ENCODE peak calls at places on chromosomes 7 and 10, in nine cellular contexts. One of them, this sample, is unnamed.

GRCh38 chr10:44030681-44031080 is 354.2 kb downstream of the CXCL12 start:
- DNase-seq in SK-N-SH: no peak
- DNase-seq in OCI-LY7: no peak
- DNase-seq in PC-3: no peak
- DNase-seq in hepatocyte: no peak
- DNase-seq in HCT116: no peak
- DNase-seq in GM23248: no peak
- DNase-seq in neural progenitor cell: no peak
- DNase-seq in MM.1S: no peak
- DNase-seq in this sample: no peak

GRCh38 chr7:8499128-8499527 is 65.7 kb downstream of the NXPH1 start:
- DNase-seq in SK-N-SH: no peak
- DNase-seq in OCI-LY7: no peak
- DNase-seq in PC-3: no peak
- DNase-seq in hepatocyte: no peak
- DNase-seq in HCT116: no peak
- DNase-seq in GM23248: no peak
- DNase-seq in neural progenitor cell: no peak
- DNase-seq in MM.1S: no peak
- DNase-seq in this sample: no peak

GRCh38 chr10:93398528-93398927 is 83.6 kb downstream of the MYOF start:
- DNase-seq in SK-N-SH: no peak
- DNase-seq in OCI-LY7: no peak
- DNase-seq in PC-3: no peak
- DNase-seq in hepatocyte: no peak
- DNase-seq in HCT116: no peak
- DNase-seq in GM23248: no peak
- DNase-seq in neural progenitor cell: no peak
- DNase-seq in MM.1S: no peak
- DNase-seq in this sample: no peak

GRCh38 chr10:100847440-100847839 is 65.3 kb upstream of the SLF2 start:
- DNase-seq in SK-N-SH: no peak
- DNase-seq in OCI-LY7: no peak
- DNase-seq in PC-3: peak
- DNase-seq in hepatocyte: no peak
- DNase-seq in HCT116: peak
- DNase-seq in GM23248: peak
- DNase-seq in neural progenitor cell: no peak
- DNase-seq in MM.1S: no peak
- DNase-seq in this sample: no peak

GRCh38 chr7:1933066-1933835 is 263.2 kb downstream of the ELFN1 start:
- DNase-seq in SK-N-SH: no peak
- DNase-seq in OCI-LY7: no peak
- DNase-seq in PC-3: no peak
- DNase-seq in hepatocyte: no peak
- DNase-seq in HCT116: no peak
- DNase-seq in GM23248: no peak
- DNase-seq in neural progenitor cell: no peak
- DNase-seq in MM.1S: no peak
- DNase-seq in this sample: no peak

GRCh38 chr7:150781016-150781415 is 19.1 kb downstream of the TMEM176B start:
- DNase-seq in SK-N-SH: no peak
- DNase-seq in OCI-LY7: no peak
- DNase-seq in PC-3: no peak
- DNase-seq in hepatocyte: no peak
- DNase-seq in HCT116: no peak
- DNase-seq in GM23248: peak
- DNase-seq in neural progenitor cell: no peak
- DNase-seq in MM.1S: no peak
- DNase-seq in this sample: no peak

GRCh38 chr10:6097063-6097462 is 8.2 kb downstream of the RBM17 start:
- DNase-seq in SK-N-SH: no peak
- DNase-seq in OCI-LY7: no peak
- DNase-seq in PC-3: no peak
- DNase-seq in hepatocyte: no peak
- DNase-seq in HCT116: no peak
- DNase-seq in GM23248: no peak
- DNase-seq in neural progenitor cell: no peak
- DNase-seq in MM.1S: no peak
- DNase-seq in this sample: peak

GRCh38 chr10:130464426-130464825 is 328.2 kb downstream of the GLRX3 start:
- DNase-seq in SK-N-SH: no peak
- DNase-seq in OCI-LY7: no peak
- DNase-seq in PC-3: no peak
- DNase-seq in hepatocyte: no peak
- DNase-seq in HCT116: no peak
- DNase-seq in GM23248: no peak
- DNase-seq in neural progenitor cell: no peak
- DNase-seq in MM.1S: no peak
- DNase-seq in this sample: no peak

GRCh38 chr10:86974484-86974883 is 6.2 kb downstream of the ADIRF start:
- DNase-seq in SK-N-SH: no peak
- DNase-seq in OCI-LY7: no peak
- DNase-seq in PC-3: peak
- DNase-seq in hepatocyte: peak
- DNase-seq in HCT116: no peak
- DNase-seq in GM23248: no peak
- DNase-seq in neural progenitor cell: no peak
- DNase-seq in MM.1S: no peak
- DNase-seq in this sample: no peak

GRCh38 chr10:31112961-31113360 is 81.3 kb upstream of the ZNF438 start:
- DNase-seq in SK-N-SH: no peak
- DNase-seq in OCI-LY7: no peak
- DNase-seq in PC-3: no peak
- DNase-seq in hepatocyte: no peak
- DNase-seq in HCT116: no peak
- DNase-seq in GM23248: peak
- DNase-seq in neural progenitor cell: no peak
- DNase-seq in MM.1S: no peak
- DNase-seq in this sample: no peak

GRCh38 chr10:30435068-30435422 is 1.1 kb downstream of the MAP3K8 start:
- DNase-seq in SK-N-SH: no peak
- DNase-seq in OCI-LY7: no peak
- DNase-seq in PC-3: no peak
- DNase-seq in hepatocyte: peak
- DNase-seq in HCT116: no peak
- DNase-seq in GM23248: peak
- DNase-seq in neural progenitor cell: peak
- DNase-seq in MM.1S: peak
- DNase-seq in this sample: no peak

GRCh38 chr7:76155938-76156337 is 45.8 kb upstream of the SRRM3 start:
- DNase-seq in SK-N-SH: no peak
- DNase-seq in OCI-LY7: no peak
- DNase-seq in PC-3: no peak
- DNase-seq in hepatocyte: peak
- DNase-seq in HCT116: no peak
- DNase-seq in GM23248: peak
- DNase-seq in neural progenitor cell: no peak
- DNase-seq in MM.1S: no peak
- DNase-seq in this sample: no peak

GRCh38 chr10:74855027-74855426 is 28.6 kb downstream of the KAT6B start:
- DNase-seq in SK-N-SH: peak
- DNase-seq in OCI-LY7: peak
- DNase-seq in PC-3: no peak
- DNase-seq in hepatocyte: no peak
- DNase-seq in HCT116: no peak
- DNase-seq in GM23248: peak
- DNase-seq in neural progenitor cell: no peak
- DNase-seq in MM.1S: peak
- DNase-seq in this sample: no peak

GRCh38 chr7:130853503-130854279 is 119.7 kb upstream of the KLF14 start:
- DNase-seq in SK-N-SH: no peak
- DNase-seq in OCI-LY7: no peak
- DNase-seq in PC-3: peak
- DNase-seq in hepatocyte: no peak
- DNase-seq in HCT116: peak
- DNase-seq in GM23248: peak
- DNase-seq in neural progenitor cell: no peak
- DNase-seq in MM.1S: no peak
- DNase-seq in this sample: no peak
- TF ChIP-seq EZH2phosphoT487 in SK-N-SH: no peak
- TF ChIP-seq EZH2phosphoT487 in OCI-LY7: no peak
- TF ChIP-seq EZH2phosphoT487 in PC-3: no peak
- TF ChIP-seq EZH2phosphoT487 in hepatocyte: no peak
- TF ChIP-seq EZH2phosphoT487 in HCT116: no peak
- TF ChIP-seq EZH2phosphoT487 in GM23248: no peak
- TF ChIP-seq EZH2phosphoT487 in neural progenitor cell: no peak
- TF ChIP-seq EZH2phosphoT487 in MM.1S: no peak
- TF ChIP-seq EZH2phosphoT487 in this sample: no peak

GRCh38 chr7:131108212-131108980 is 219.3 kb upstream of the MKLN1 start:
- DNase-seq in SK-N-SH: no peak
- DNase-seq in OCI-LY7: peak
- DNase-seq in PC-3: peak
- DNase-seq in hepatocyte: no peak
- DNase-seq in HCT116: no peak
- DNase-seq in GM23248: peak
- DNase-seq in neural progenitor cell: no peak
- DNase-seq in MM.1S: peak
- DNase-seq in this sample: no peak
- TF ChIP-seq EZH2phosphoT487 in SK-N-SH: no peak
- TF ChIP-seq EZH2phosphoT487 in OCI-LY7: no peak
- TF ChIP-seq EZH2phosphoT487 in PC-3: no peak
- TF ChIP-seq EZH2phosphoT487 in hepatocyte: no peak
- TF ChIP-seq EZH2phosphoT487 in HCT116: no peak
- TF ChIP-seq EZH2phosphoT487 in GM23248: peak
- TF ChIP-seq EZH2phosphoT487 in neural progenitor cell: peak
- TF ChIP-seq EZH2phosphoT487 in MM.1S: no peak
- TF ChIP-seq EZH2phosphoT487 in this sample: no peak

DNA sequence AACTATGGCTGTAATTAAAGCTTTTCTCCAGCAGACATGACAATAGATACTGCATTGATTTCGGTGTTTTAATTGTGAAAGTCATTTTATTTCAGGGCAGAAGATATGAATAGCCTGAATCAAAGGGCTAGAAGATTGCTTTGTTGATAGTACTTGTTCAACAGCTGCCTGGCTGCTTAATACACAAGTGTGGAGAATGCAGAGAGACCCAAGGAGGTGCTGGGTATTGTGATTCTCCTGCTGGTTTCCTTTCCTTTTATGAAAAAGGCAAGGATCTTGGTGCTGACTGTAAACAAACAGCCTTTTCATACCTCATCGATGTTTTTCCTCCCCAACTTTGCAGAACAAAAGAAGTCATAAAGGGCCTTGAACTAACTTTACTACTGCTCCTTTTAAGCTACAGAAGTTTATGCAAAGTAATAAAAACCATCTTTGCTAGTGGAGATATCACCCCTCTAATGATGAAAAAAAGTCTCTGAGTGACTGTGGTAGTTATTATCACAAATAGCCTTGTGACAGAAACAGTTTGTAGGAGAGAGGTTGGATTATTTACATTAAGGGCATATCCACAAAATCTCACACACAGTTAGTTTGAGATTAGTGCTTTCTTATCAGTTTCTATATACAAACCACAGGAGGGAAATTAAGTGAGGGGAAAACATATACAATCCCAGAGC is 800.0 kb downstream of the LRMDA start:
- DNase-seq in SK-N-SH: no peak
- DNase-seq in OCI-LY7: no peak
- DNase-seq in PC-3: no peak
- DNase-seq in hepatocyte: no peak
- DNase-seq in HCT116: no peak
- DNase-seq in GM23248: no peak
- DNase-seq in neural progenitor cell: peak
- DNase-seq in MM.1S: no peak
- DNase-seq in this sample: peak
- TF ChIP-seq EZH2phosphoT487 in SK-N-SH: no peak
- TF ChIP-seq EZH2phosphoT487 in OCI-LY7: no peak
- TF ChIP-seq EZH2phosphoT487 in PC-3: no peak
- TF ChIP-seq EZH2phosphoT487 in hepatocyte: no peak
- TF ChIP-seq EZH2phosphoT487 in HCT116: no peak
- TF ChIP-seq EZH2phosphoT487 in GM23248: no peak
- TF ChIP-seq EZH2phosphoT487 in neural progenitor cell: no peak
- TF ChIP-seq EZH2phosphoT487 in MM.1S: no peak
- TF ChIP-seq EZH2phosphoT487 in this sample: no peak

GRCh38 chr10:71433116-71433982 is 36.6 kb downstream of the CDH23 start:
- DNase-seq in SK-N-SH: peak
- DNase-seq in OCI-LY7: no peak
- DNase-seq in PC-3: no peak
- DNase-seq in hepatocyte: no peak
- DNase-seq in HCT116: no peak
- DNase-seq in GM23248: no peak
- DNase-seq in neural progenitor cell: no peak
- DNase-seq in MM.1S: no peak
- DNase-seq in this sample: no peak
- TF ChIP-seq EZH2phosphoT487 in SK-N-SH: no peak
- TF ChIP-seq EZH2phosphoT487 in OCI-LY7: no peak
- TF ChIP-seq EZH2phosphoT487 in PC-3: no peak
- TF ChIP-seq EZH2phosphoT487 in hepatocyte: no peak
- TF ChIP-seq EZH2phosphoT487 in HCT116: no peak
- TF ChIP-seq EZH2phosphoT487 in GM23248: no peak
- TF ChIP-seq EZH2phosphoT487 in neural progenitor cell: no peak
- TF ChIP-seq EZH2phosphoT487 in MM.1S: no peak
- TF ChIP-seq EZH2phosphoT487 in this sample: no peak

GRCh38 chr7:141102436-141102835 is 28.6 kb downstream of the TMEM178B start:
- DNase-seq in SK-N-SH: no peak
- DNase-seq in OCI-LY7: no peak
- DNase-seq in PC-3: no peak
- DNase-seq in hepatocyte: no peak
- DNase-seq in HCT116: no peak
- DNase-seq in GM23248: no peak
- DNase-seq in neural progenitor cell: no peak
- DNase-seq in MM.1S: no peak
- DNase-seq in this sample: no peak

DNA sequence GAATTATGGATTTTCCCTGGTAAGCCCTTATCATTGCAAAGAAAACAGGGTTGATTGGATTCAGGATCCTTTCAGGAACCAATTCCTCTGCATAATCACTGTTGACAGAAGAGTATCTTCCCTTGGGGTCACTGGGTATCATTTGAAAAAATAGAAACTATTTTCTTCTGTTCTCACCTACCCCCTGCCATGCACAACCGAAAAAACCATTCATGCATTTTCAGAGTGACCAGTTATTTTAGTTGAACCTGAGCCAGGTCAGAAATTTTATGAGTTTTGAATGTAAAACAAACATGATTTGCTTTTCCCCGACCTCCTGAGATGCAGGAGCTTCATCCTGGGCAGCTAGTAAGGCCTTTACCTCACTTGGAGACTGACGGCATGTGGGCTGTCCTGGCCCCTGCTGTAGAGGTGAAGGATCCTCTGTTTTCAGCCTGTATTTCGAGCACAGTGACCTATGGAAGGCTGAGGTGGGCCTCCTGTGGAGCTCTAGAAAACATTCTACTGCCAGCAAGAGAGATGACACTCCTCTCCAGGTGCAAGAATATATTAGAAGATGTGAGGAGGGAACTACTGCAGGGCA is 30.1 kb downstream of the TMEM178B start:
- DNase-seq in SK-N-SH: no peak
- DNase-seq in OCI-LY7: no peak
- DNase-seq in PC-3: no peak
- DNase-seq in hepatocyte: no peak
- DNase-seq in HCT116: no peak
- DNase-seq in GM23248: no peak
- DNase-seq in neural progenitor cell: no peak
- DNase-seq in MM.1S: no peak
- DNase-seq in this sample: no peak
- TF ChIP-seq EZH2phosphoT487 in SK-N-SH: no peak
- TF ChIP-seq EZH2phosphoT487 in OCI-LY7: no peak
- TF ChIP-seq EZH2phosphoT487 in PC-3: no peak
- TF ChIP-seq EZH2phosphoT487 in hepatocyte: no peak
- TF ChIP-seq EZH2phosphoT487 in HCT116: no peak
- TF ChIP-seq EZH2phosphoT487 in GM23248: no peak
- TF ChIP-seq EZH2phosphoT487 in neural progenitor cell: no peak
- TF ChIP-seq EZH2phosphoT487 in MM.1S: no peak
- TF ChIP-seq EZH2phosphoT487 in this sample: no peak